ENCODE peak calls at places on chromosomes 16 and 17, in seven cellular contexts. F, C, R, D, A, M and N are unnamed samples. For H3K36me3, the result is how much of the 10 kb centered on the place peaks cover.

GRCh38 chr16:6095414-6095813 is 997.8 kb upstream of the EEF2KMT start:
- DNase-seq in A (no peak), F (no peak), R (no peak), D (no peak), M (no peak), C (no peak), N (no peak)

GRCh38 chr17:27600471-27600870 is 30.5 kb upstream of the LGALS9 start:
- DNase-seq in M (no peak), F (no peak), D (no peak), R (no peak), A (no peak), C (no peak), N (no peak)

GRCh38 chr17:5885336-5885735 is 184.8 kb upstream of the WSCD1 start:
- DNase-seq in F (no peak), A (no peak), D (no peak), C (no peak), M (no peak), R (no peak), N (no peak)

GRCh38 chr16:73268311-73268997 is 220.5 kb upstream of the ZFHX3 start:
- DNase-seq in D (no peak), R (peak), A (peak), M (no peak), C (no peak), F (peak), N (peak)

GRCh38 chr16:3745751-3746355 is 28.5 kb upstream of the TRAP1 start:
- DNase-seq in R (no peak), M (no peak), A (no peak), F (peak), D (no peak), C (no peak), N (no peak)

GRCh38 chr17:17724991-17725852 is 44.0 kb downstream of the RAI1 start:
- DNase-seq in D (no peak), M (no peak), F (no peak), C (no peak), A (peak), R (peak), N (peak)

GRCh38 chr17:28570716-28571254 is 539 bp downstream of the PIGS start:
- DNase-seq in R (peak), F (peak), M (peak), D (peak), A (peak), C (peak), N (peak)

GRCh38 chr17:67615011-67615561 is 102.7 kb upstream of the NOL11 start:
- DNase-seq in M (no peak), D (no peak), F (no peak), C (no peak), R (peak), A (no peak), N (peak)

GRCh38 chr17:40293363-40293762 is 5.7 kb downstream of the CDC6 start:
- DNase-seq in M (no peak), C (no peak), R (no peak), D (no peak), F (no peak), A (no peak), N (no peak)

GRCh38 chr17:48994548-48995331 is 2.4 kb upstream of the IGF2BP1 start:
- DNase-seq in A (no peak), R (no peak), C (no peak), M (no peak), D (no peak), F (no peak), N (no peak)

DNA sequence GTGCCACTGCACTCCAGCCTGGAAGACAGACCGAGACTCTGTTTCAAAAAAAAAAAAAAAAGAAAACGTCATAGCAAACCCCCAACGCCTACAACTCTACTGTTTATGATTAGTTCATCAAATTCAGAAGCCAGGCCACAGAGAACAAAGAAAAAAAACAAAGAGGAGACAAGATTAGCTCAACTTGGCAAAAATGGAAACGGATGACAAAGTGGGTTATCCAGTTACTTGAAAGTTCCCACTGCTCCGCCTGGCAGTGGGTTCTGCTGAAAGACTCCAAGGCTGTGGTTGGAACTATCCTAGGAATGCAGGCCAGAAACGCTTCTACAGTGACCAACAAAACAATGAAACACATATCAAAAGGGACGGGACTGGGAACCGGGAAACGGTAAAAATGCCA is 53.1 kb downstream of the MRM3 start:
- DNase-seq in A (no peak), D (peak), C (no peak), F (peak), M (peak), R (peak), N (peak)
- TF ChIP-seq EZH2phosphoT487 in A (no peak), D (no peak), C (no peak), F (peak), M (no peak), R (no peak), N (no peak)

GRCh38 chr16:89552913-89553312 is 7.6 kb upstream of the RPL13 start:
- DNase-seq in A (no peak), M (no peak), C (no peak), F (no peak), R (no peak), D (no peak), N (no peak)
- H3K36me3 ChIP-seq in A (under half), M (under half), C (half or more), F (under half), R (under half), D (under half), N (under half)

GRCh38 chr16:90084215-90084614 is 7.1 kb upstream of the PRDM7 start:
- DNase-seq in R (no peak), C (no peak), A (no peak), M (no peak), D (no peak), F (no peak), N (no peak)
- TF ChIP-seq EZH2phosphoT487 in R (no peak), C (no peak), A (no peak), M (no peak), D (no peak), F (no peak), N (no peak)

GRCh38 chr17:7577327-7578199 is 1.9 kb upstream of the CD68 start:
- DNase-seq in R (no peak), D (peak), M (no peak), C (no peak), F (no peak), A (no peak), N (no peak)

GRCh38 chr17:7575481-7575883 is 4.0 kb upstream of the CD68 start:
- DNase-seq in R (no peak), M (no peak), C (no peak), D (no peak), F (peak), A (no peak), N (no peak)

GRCh38 chr17:7576432-7576937 is 3.0 kb upstream of the CD68 start:
- DNase-seq in M (no peak), R (no peak), C (no peak), D (no peak), F (peak), A (no peak), N (no peak)

GRCh38 chr17:7574176-7574953 is 5.1 kb upstream of the CD68 start:
- DNase-seq in D (peak), C (no peak), F (peak), A (no peak), R (no peak), M (no peak), N (no peak)

GRCh38 chr17:7575959-7576358 is 3.5 kb upstream of the CD68 start:
- DNase-seq in C (no peak), M (no peak), A (no peak), R (no peak), D (no peak), F (no peak), N (no peak)
- H3K36me3 ChIP-seq in C (half or more), M (half or more), A (half or more), R (under half), D (under half), F (under half), N (under half)

GRCh38 chr16:67192781-67193260 is 866 bp downstream of the E2F4 start:
- DNase-seq in M (no peak), F (no peak), D (no peak), A (peak), C (peak), R (no peak), N (no peak)
- TF ChIP-seq EZH2phosphoT487 in M (no peak), F (no peak), D (no peak), A (no peak), C (no peak), R (no peak), N (no peak)

GRCh38 chr16:9103546-9103945 is 12.1 kb downstream of the HAPSTR1 start:
- DNase-seq in M (no peak), D (no peak), A (no peak), R (no peak), F (no peak), C (no peak), N (no peak)
- H3K36me3 ChIP-seq in M (half or more), D (under half), A (half or more), R (under half), F (half or more), C (half or more), N (half or more)

DNA sequence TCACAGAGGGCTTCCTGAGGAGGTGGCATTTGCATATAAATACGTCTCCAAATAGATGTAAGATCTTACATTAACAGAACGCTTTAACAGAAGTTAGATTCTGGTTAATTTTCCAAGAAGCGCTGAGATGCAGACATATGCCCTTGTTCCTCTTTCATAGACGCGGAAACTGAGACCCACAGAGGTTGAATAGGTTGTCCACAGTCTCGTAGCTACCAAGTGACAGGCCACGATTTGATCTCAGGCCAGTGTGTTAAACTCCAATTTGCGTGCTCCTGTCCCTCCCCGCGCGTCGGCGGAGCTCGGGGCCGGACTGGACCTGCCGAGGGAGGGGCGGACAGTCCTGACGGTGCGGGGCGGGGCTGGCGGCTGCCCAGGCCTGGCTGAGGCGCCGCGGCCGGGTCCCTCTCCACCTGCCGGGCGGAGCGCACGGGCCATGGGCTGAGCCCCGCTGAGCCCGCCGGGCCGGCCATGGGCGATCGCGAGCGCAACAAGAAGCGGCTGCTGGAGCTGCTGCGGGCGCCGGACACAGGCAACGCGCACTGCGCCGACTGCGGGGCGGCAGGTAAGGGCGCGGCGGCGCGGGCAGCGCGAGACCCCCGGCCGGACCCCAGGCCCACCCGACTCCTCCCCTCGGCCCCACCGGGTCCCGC is at the start of gene ADAP2:
- DNase-seq in D (peak), A (peak), M (peak), R (peak), F (peak), C (peak), N (peak)
- TF ChIP-seq EZH2phosphoT487 in D (peak), A (peak), M (no peak), R (no peak), F (no peak), C (no peak), N (no peak)